ENCODE peak calls at places on chromosomes 1 and 21, in seven cellular contexts. O is retina; M is CD8-positive, alpha-beta memory T cell; P is activated gamma-delta T cell treated with Interleukin-2 at 50 U/mL for 16 hours; S is SHP77; W is pulmonary artery endothelial cell; I is RWPE1. X is an unnamed sample.

GRCh38 chr1:246876423-246876822 is 55.3 kb downstream of the AHCTF1 start:
- DNase-seq in I (no peak), P (no peak), W (no peak), S (no peak), M (no peak), O (no peak), X (no peak)

GRCh38 chr21:45613396-45613795 is 30.1 kb upstream of the PCBP3 start:
- DNase-seq in O (no peak), S (no peak), P (no peak), W (no peak), M (no peak), I (no peak), X (no peak)

GRCh38 chr1:214228976-214229375 is 52.0 kb upstream of the SMYD2 start:
- DNase-seq in P (no peak), O (no peak), M (no peak), I (no peak), S (peak; percentile 68), W (no peak), X (no peak)

GRCh38 chr1:43067856-43068751 is 104.0 kb downstream of the EBNA1BP2 start:
- DNase-seq in W (no peak), O (peak; percentile 78), P (peak; percentile 28), M (no peak), S (no peak), I (no peak), X (no peak)

GRCh38 chr1:171901245-171901644 is 59.9 kb downstream of the DNM3 start:
- DNase-seq in W (no peak), I (no peak), P (no peak), O (no peak), M (no peak), S (no peak), X (no peak)

GRCh38 chr1:201266774-201267173 is 16.5 kb upstream of the PKP1 start:
- DNase-seq in M (no peak), W (no peak), P (no peak), S (no peak), I (peak; percentile 95), O (no peak), X (peak; percentile 39)

GRCh38 chr1:117899801-117900200 is 29.6 kb downstream of the GDAP2 start:
- DNase-seq in O (no peak), W (no peak), I (no peak), M (no peak), P (no peak), S (no peak), X (no peak)

GRCh38 chr1:81345110-81345509 is 455.6 kb upstream of the ADGRL2 start:
- DNase-seq in O (no peak), M (no peak), W (no peak), S (no peak), I (no peak), P (no peak), X (no peak)

GRCh38 chr1:100530901-100531487 is 6.9 kb upstream of the GPR88 start:
- DNase-seq in P (no peak), S (no peak), M (peak; percentile 13), I (no peak), W (no peak), O (no peak), X (no peak)

GRCh38 chr1:81834921-81835698 is 34.4 kb downstream of the ADGRL2 start:
- DNase-seq in P (no peak), S (no peak), W (peak; percentile 87), M (no peak), I (no peak), O (no peak), X (no peak)

GRCh38 chr1:15192916-15193550 is 39.5 kb downstream of the TMEM51 start:
- DNase-seq in I (no peak), P (no peak), S (no peak), W (no peak), O (no peak), M (no peak), X (no peak)

GRCh38 chr21:40386301-40386911 is 460.6 kb downstream of the DSCAM start:
- DNase-seq in S (peak; percentile 2), P (no peak), I (peak; percentile 8), O (peak; percentile 60), W (no peak), M (no peak), X (no peak)

GRCh38 chr1:150477733-150478132 is 9.5 kb upstream of the TARS2 start:
- DNase-seq in W (no peak), M (no peak), S (no peak), O (no peak), P (no peak), I (peak; percentile 89), X (no peak)

GRCh38 chr1:203076031-203076511 is 9.7 kb downstream of the MYOG start:
- DNase-seq in W (no peak), P (no peak), S (no peak), M (no peak), O (no peak), I (no peak), X (no peak)

GRCh38 chr1:153842006-153842471 is 66.8 kb downstream of the SLC27A3 start:
- DNase-seq in I (no peak), S (no peak), P (no peak), O (no peak), W (no peak), M (no peak), X (no peak)

GRCh38 chr1:91619881-91620280 is 119.2 kb downstream of the CDC7 start:
- DNase-seq in O (no peak), S (no peak), M (no peak), I (no peak), W (no peak), P (no peak), X (no peak)

GRCh38 chr21:45871616-45872236 is 109.8 kb upstream of the COL6A1 start:
- DNase-seq in P (no peak), S (no peak), M (no peak), O (peak; percentile 50), I (no peak), W (no peak), X (no peak)

GRCh38 chr21:25550352-25550751 is 56.9 kb downstream of the MRPL39 start:
- DNase-seq in S (no peak), M (no peak), O (no peak), I (no peak), W (no peak), P (no peak), X (no peak)

GRCh38 chr1:206828061-206828460 is 37.4 kb upstream of the IL20 start:
- DNase-seq in S (no peak), I (no peak), M (no peak), O (no peak), P (no peak), W (no peak), X (no peak)

GRCh38 chr1:21293537-21294265 is 3.4 kb upstream of the ECE1 start:
- DNase-seq in W (no peak), P (peak; percentile 58), I (no peak), O (no peak), M (peak; percentile 65), S (no peak), X (no peak)

GRCh38 chr1:145885738-145886287 is at the start of gene ANKRD35:
- DNase-seq in O (peak; percentile 91), M (peak; percentile 81), I (peak; percentile 94), W (no peak), P (peak; percentile 84), S (peak; percentile 82), X (peak; percentile 54)

X was measured in brain pericyte.